ENCODE peak calls at places on chromosomes 2 and 18, in four cellular contexts. X, O, D and J are unnamed samples.

GRCh38 chr2:235142588-235142987 is 190.8 kb downstream of the SH3BP4 start:
- DNase-seq in X (no peak), D (no peak), O (peak; percentile 12), J (no peak)

GRCh38 chr2:149004836-149005235 is 33.7 kb upstream of the LYPD6B start:
- DNase-seq in X (no peak), D (no peak), O (no peak), J (no peak)

GRCh38 chr18:12890500-12890899 is 6.5 kb upstream of the PTPN2 start:
- DNase-seq in X (no peak), D (no peak), O (no peak), J (peak; percentile 72)

GRCh38 chr2:65128297-65129190 is 1.4 kb downstream of the RAB1A start:
- DNase-seq in O (no peak), D (no peak), X (no peak), J (no peak)

GRCh38 chr2:236794074-236794473 is 224.4 kb downstream of the ACKR3 start:
- DNase-seq in O (no peak), X (no peak), D (no peak), J (no peak)

GRCh38 chr2:173874899-173875247 is 90.3 kb downstream of the SP3 start:
- DNase-seq in O (no peak), D (no peak), X (no peak), J (no peak)

GRCh38 chr2:194706179-194706578 is 950.8 kb upstream of the SLC39A10 start:
- DNase-seq in D (no peak), O (no peak), X (no peak), J (no peak)

GRCh38 chr18:12823892-12824291 is 60.1 kb downstream of the PTPN2 start:
- DNase-seq in D (no peak), O (no peak), X (no peak), J (no peak)

GRCh38 chr18:12474876-12475275 is 67.1 kb downstream of the PRELID3A start:
- DNase-seq in O (no peak), D (no peak), X (no peak), J (peak; percentile 5)

GRCh38 chr2:240125749-240126148 is 10.4 kb downstream of the COPS9 start:
- DNase-seq in O (peak; percentile 35), X (no peak), D (no peak), J (no peak)

GRCh38 chr2:127586136-127586535 is 50.7 kb downstream of the MYO7B start:
- DNase-seq in D (no peak), X (no peak), O (no peak), J (no peak)

GRCh38 chr2:174510583-174511189 is 23.9 kb upstream of the GPR155 start:
- DNase-seq in X (no peak), O (no peak), D (peak; percentile 38), J (no peak)

GRCh38 chr2:5777089-5777488 is 84.9 kb downstream of the SOX11 start:
- DNase-seq in O (no peak), X (no peak), D (no peak), J (no peak)

GRCh38 chr18:34401775-34402174 is 177.1 kb upstream of the NOL4 start:
- DNase-seq in O (no peak), X (no peak), D (no peak), J (no peak)

DNA sequence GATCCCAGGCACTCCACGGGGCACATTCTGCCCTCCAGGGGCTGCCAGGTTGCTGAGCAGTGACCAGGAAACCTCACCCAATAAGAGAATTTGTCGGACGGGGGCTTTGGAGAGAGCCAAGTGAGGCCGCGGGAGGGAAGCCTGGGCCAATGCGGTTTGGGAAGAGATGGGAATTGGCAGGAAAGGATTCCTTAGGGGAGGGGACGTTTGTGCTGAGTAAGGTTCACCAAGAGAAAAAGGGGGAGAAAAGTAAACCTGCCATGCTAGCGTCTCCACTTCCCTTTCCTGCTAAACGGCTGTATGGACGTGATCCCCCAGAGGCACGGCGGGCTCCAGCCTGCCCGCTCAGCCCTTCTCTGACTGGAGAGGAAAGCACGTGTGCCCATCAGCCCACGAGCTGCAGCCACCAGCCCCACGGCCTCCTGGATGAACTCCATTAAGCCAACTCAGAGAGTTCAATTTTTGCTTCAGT is 194.4 kb upstream of the ID2 start:
- DNase-seq in D (no peak), X (no peak), O (no peak), J (peak; percentile 44)
- H3K4me1 ChIP-seq in D (peaks cover 10% of the 10 kb centered on the region), X (peaks cover 25% of the 10 kb centered on the region), O (no peaks in the 10 kb centered on the region), J (no peaks in the 10 kb centered on the region)

GRCh38 chr2:217103752-217104540 is 244.1 kb upstream of the TNP1 start:
- DNase-seq in D (no peak), X (no peak), O (no peak), J (no peak)
- H3K4me1 ChIP-seq in D (peaks cover 7% of the 10 kb centered on the region), X (no peaks in the 10 kb centered on the region), O (peaks cover 63% of the 10 kb centered on the region), J (peaks cover 62% of the 10 kb centered on the region)

DNA sequence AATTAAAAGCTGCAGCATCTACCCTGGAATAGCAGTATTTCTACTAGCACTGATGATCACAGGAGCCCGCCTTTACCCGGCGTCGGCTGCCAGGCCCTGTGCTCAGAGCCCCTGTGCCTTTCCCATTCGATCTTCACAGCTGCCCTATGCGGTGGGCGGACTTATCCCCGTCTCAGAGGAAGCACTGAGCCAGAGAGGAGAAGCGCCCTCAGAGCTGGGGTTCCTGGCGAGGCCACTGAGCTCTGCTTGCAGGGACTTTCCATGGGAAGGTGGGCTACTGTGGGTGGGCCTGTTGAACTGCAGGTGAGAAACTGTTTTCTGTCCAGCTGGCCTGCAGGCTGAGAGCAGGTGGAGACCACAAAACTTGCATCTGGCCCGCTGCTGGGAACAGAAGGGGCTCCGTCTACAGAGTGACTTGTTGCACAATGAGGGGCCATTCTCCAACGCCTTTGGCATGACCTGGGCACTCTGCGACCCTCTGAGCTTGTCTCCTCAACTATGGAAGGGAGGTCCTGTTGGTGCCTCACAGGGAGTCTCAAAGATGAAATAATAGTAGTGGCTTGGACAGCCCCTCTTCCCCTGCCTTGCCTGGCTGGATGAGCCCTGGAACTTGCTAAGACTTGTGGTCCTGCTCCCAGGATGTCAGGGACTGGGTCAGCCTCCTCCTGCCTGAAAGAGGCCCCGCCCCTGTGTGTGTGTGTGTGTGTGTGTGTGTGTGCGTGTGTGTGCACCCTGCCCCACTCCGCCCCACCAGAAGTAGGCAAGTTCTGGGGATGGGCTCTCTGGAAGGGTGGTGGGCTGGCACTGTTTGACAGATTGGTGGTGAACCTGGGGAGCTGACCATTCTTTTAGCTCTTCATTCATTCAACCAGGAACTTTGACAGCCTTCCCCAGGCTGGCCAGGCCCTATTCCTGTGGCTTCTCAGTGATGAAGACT is 32.7 kb downstream of the GLI2 start:
- DNase-seq in O (no peak), D (no peak), X (no peak), J (no peak)
- H3K4me1 ChIP-seq in O (peaks cover 82% of the 10 kb centered on the region), D (peaks cover 49% of the 10 kb centered on the region), X (no peaks in the 10 kb centered on the region), J (peaks cover 62% of the 10 kb centered on the region)

GRCh38 chr18:58654896-58655614 is 16.2 kb upstream of the MALT1 start:
- DNase-seq in D (no peak), X (no peak), O (no peak), J (no peak)

GRCh38 chr18:58649966-58650816 is 21.1 kb upstream of the MALT1 start:
- DNase-seq in D (no peak), O (no peak), X (no peak), J (no peak)

GRCh38 chr18:58657494-58657893 is 13.8 kb upstream of the MALT1 start:
- DNase-seq in X (no peak), D (no peak), O (no peak), J (no peak)

GRCh38 chr18:58657081-58657480 is 14.2 kb upstream of the MALT1 start:
- DNase-seq in O (no peak), D (no peak), X (no peak), J (no peak)

DNA sequence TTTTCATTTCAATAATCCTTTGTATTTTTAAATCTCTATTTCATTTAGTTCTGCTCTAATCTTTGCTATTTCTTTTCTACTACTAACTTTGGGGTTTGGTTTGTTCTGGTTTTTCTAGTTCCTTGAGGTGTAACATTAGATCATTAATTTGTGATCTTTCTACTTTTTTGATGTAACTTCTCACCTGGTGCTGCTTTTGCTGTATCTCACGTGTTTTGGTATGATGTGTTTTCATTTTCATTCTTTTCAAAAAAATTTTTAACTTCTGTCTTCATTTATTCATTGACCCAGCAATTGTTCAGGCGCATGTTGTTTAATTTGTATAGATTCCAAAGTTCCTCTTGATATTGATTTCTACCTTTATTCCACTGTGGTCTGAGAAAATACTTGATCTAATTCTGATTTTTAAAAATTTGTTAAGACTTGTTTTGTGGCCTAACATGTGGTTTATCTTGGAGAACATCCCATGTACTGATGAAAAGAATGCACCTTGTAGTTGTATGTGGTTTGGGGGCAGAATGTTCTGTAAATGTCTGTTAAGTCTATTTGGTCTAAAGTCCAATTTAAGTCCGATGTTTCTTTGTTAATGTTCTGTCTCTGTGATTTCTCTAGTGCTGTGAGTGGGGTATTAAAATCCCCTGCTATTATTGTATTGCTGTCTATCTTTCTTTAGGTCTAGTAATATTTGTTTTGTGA is 17.3 kb upstream of the MALT1 start:
- DNase-seq in D (no peak), O (no peak), X (no peak), J (no peak)
- H3K4me1 ChIP-seq in D (no peaks in the 10 kb centered on the region), O (peaks cover 19% of the 10 kb centered on the region), X (peaks cover 42% of the 10 kb centered on the region), J (peaks cover 4% of the 10 kb centered on the region)

GRCh38 chr2:63053235-63053888 is 2.7 kb downstream of the OTX1 start:
- DNase-seq in D (no peak), O (no peak), X (no peak), J (peak; percentile 62)
- H3K4me1 ChIP-seq in D (peaks cover 36% of the 10 kb centered on the region), O (no peaks in the 10 kb centered on the region), X (peaks cover 71% of the 10 kb centered on the region), J (peaks cover 10% of the 10 kb centered on the region)